ENCODE peak calls at places on chromosome 21, in seven cellular contexts. H, T, P, O, D, L and J are unnamed samples.

GRCh38 chr21:43340491-43341348 is 86.2 kb downstream of the SIK1 start:
- DNase-seq in H (no peak), T (peak), P (peak), O (no peak), D (no peak), L (peak), J (no peak)

GRCh38 chr21:41387042-41387819 is 25.4 kb downstream of the MX2 start:
- DNase-seq in H (no peak), T (no peak), P (no peak), O (no peak), D (no peak), L (no peak), J (no peak)

GRCh38 chr21:46000182-46000730 is 18.7 kb downstream of the COL6A1 start:
- DNase-seq in H (no peak), T (peak), P (peak), O (no peak), D (no peak), L (no peak), J (no peak)

GRCh38 chr21:29332461-29333354 is 34.0 kb downstream of the BACH1 start:
- DNase-seq in H (no peak), T (no peak), P (no peak), O (no peak), D (no peak), L (no peak), J (no peak)

GRCh38 chr21:15097580-15097979 is 32.8 kb upstream of the NRIP1 start:
- DNase-seq in H (no peak), T (no peak), P (no peak), O (no peak), D (no peak), L (no peak), J (no peak)

GRCh38 chr21:19122371-19122770 is 718.8 kb upstream of the TMPRSS15 start:
- DNase-seq in H (no peak), T (no peak), P (no peak), O (no peak), D (no peak), L (no peak), J (no peak)

GRCh38 chr21:46532080-46532479 is 72.8 kb downstream of the S100B start:
- DNase-seq in H (no peak), T (no peak), P (no peak), O (no peak), D (no peak), L (no peak), J (no peak)

GRCh38 chr21:43575466-43575841 is 83.8 kb downstream of the HSF2BP start:
- DNase-seq in H (no peak), T (no peak), P (no peak), O (no peak), D (no peak), L (no peak), J (no peak)

GRCh38 chr21:45454081-45454923 is 49.3 kb downstream of the COL18A1 start:
- DNase-seq in H (no peak), T (no peak), P (no peak), O (no peak), D (no peak), L (no peak), J (no peak)

GRCh38 chr21:21045538-21045937 is 47.3 kb downstream of the NCAM2 start:
- DNase-seq in H (no peak), T (no peak), P (no peak), O (no peak), D (no peak), L (no peak), J (no peak)

GRCh38 chr21:39728341-39728740 is 16.6 kb upstream of the IGSF5 start:
- DNase-seq in H (no peak), T (no peak), P (no peak), O (no peak), D (no peak), L (no peak), J (no peak)

GRCh38 chr21:30194701-30195299 is 21.1 kb downstream of the CLDN8 start:
- DNase-seq in H (peak), T (no peak), P (peak), O (no peak), D (no peak), L (no peak), J (peak)

GRCh38 chr21:45323487-45324380 is 36.0 kb upstream of the POFUT2 start:
- DNase-seq in H (peak), T (no peak), P (no peak), O (no peak), D (peak), L (no peak), J (no peak)

GRCh38 chr21:42677339-42678117 is 24.1 kb downstream of the PDE9A start:
- DNase-seq in H (no peak), T (no peak), P (no peak), O (no peak), D (no peak), L (no peak), J (peak)

GRCh38 chr21:44793269-44794030 is 8.2 kb downstream of the UBE2G2 start:
- DNase-seq in H (peak), T (peak), P (peak), O (no peak), D (no peak), L (peak), J (no peak)

GRCh38 chr21:45287438-45288391 is at the start of gene POFUT2:
- DNase-seq in H (peak), T (peak), P (peak), O (peak), D (peak), L (peak), J (peak)

GRCh38 chr21:41799763-41800162 is 32.9 kb upstream of the RIPK4 start:
- DNase-seq in H (no peak), T (no peak), P (no peak), O (no peak), D (no peak), L (no peak), J (no peak)

GRCh38 chr21:46100426-46100825 is 2.5 kb downstream of the COL6A2 start:
- DNase-seq in H (no peak), T (peak), P (no peak), O (peak), D (peak), L (no peak), J (no peak)

GRCh38 chr21:29342394-29342957 is 43.8 kb downstream of the BACH1 start:
- DNase-seq in H (no peak), T (peak), P (no peak), O (no peak), D (peak), L (no peak), J (no peak)

GRCh38 chr21:44057960-44058651 is 46.0 kb downstream of the TRAPPC10 start:
- DNase-seq in H (no peak), T (no peak), P (no peak), O (no peak), D (no peak), L (no peak), J (no peak)

GRCh38 chr21:42189860-42190491 is 29.0 kb upstream of the ABCG1 start:
- DNase-seq in H (no peak), T (no peak), P (no peak), O (peak), D (no peak), L (no peak), J (no peak)

GRCh38 chr21:41784456-41785102 is 17.7 kb upstream of the RIPK4 start:
- DNase-seq in H (no peak), T (no peak), P (no peak), O (no peak), D (no peak), L (no peak), J (no peak)

GRCh38 chr21:46092026-46092764 is 5.7 kb upstream of the COL6A2 start:
- DNase-seq in H (no peak), T (peak), P (no peak), O (peak), D (peak), L (no peak), J (no peak)

GRCh38 chr21:29279531-29279930 is 19.2 kb upstream of the BACH1 start:
- DNase-seq in H (no peak), T (no peak), P (no peak), O (no peak), D (no peak), L (no peak), J (no peak)

GRCh38 chr21:35853321-35853922 is 206.9 kb downstream of the SETD4 start:
- DNase-seq in H (no peak), T (no peak), P (no peak), O (no peak), D (no peak), L (no peak), J (no peak)

GRCh38 chr21:35852820-35853219 is 207.5 kb downstream of the SETD4 start:
- DNase-seq in H (no peak), T (no peak), P (no peak), O (no peak), D (no peak), L (no peak), J (no peak)

GRCh38 chr21:35850029-35850428 is 210.3 kb downstream of the SETD4 start:
- DNase-seq in H (no peak), T (no peak), P (no peak), O (no peak), D (no peak), L (no peak), J (no peak)

GRCh38 chr21:35849131-35849530 is 211.2 kb downstream of the SETD4 start:
- DNase-seq in H (no peak), T (no peak), P (no peak), O (no peak), D (no peak), L (no peak), J (no peak)

GRCh38 chr21:35850542-35851103 is 209.7 kb downstream of the SETD4 start:
- DNase-seq in H (no peak), T (no peak), P (no peak), O (no peak), D (peak), L (no peak), J (no peak)
- H3K27ac ChIP-seq in H (no peak), T (peak), P (no peak), O (peak), D (peak), L (no peak), J (no peak)

DNA sequence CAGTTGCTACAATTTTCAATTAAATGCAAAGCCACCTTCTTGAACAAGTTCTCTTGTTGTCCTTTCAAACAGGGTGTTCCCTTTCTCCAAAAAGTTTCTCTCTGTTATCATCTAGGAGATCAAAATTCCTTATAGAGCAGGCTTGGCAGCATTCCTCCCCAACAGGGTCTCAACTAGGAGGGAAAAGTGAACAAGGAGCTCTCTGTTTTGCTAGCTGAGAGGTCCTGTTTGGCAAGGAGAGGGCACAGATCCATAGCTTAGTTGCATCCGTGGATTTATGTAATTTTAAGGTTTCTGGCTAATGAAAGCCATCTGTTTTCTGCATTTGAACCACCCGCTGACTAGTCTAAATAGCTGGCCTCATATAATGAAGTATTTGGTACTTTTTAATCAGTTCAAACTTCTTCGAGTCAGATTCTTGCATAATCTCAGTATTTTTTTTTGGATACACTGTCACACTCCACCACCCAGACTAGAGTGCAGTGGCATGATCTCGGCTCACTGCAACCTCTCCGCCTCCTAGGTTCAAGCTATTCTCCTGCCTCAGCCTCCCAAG is 54.0 kb downstream of the APP start:
- DNase-seq in H (peak), T (no peak), P (no peak), O (no peak), D (no peak), L (no peak), J (no peak)
- TF ChIP-seq POLR2AphosphoS5 in H (no peak), T (no peak), P (no peak), O (no peak), D (no peak), L (no peak), J (no peak)

GRCh38 chr21:38439336-38439900 is 58.9 kb downstream of the ERG start:
- DNase-seq in H (no peak), T (no peak), P (no peak), O (no peak), D (no peak), L (no peak), J (peak)

GRCh38 chr21:38440746-38441145 is 57.5 kb downstream of the ERG start:
- DNase-seq in H (no peak), T (no peak), P (no peak), O (no peak), D (no peak), L (no peak), J (peak)

GRCh38 chr21:38439957-38440356 is 58.3 kb downstream of the ERG start:
- DNase-seq in H (no peak), T (no peak), P (no peak), O (no peak), D (no peak), L (no peak), J (peak)

GRCh38 chr21:38441153-38441552 is 57.1 kb downstream of the ERG start:
- DNase-seq in H (no peak), T (no peak), P (no peak), O (no peak), D (no peak), L (no peak), J (no peak)

GRCh38 chr21:38438476-38438893 is 59.8 kb downstream of the ERG start:
- DNase-seq in H (no peak), T (no peak), P (no peak), O (no peak), D (no peak), L (no peak), J (peak)
- H3K27ac ChIP-seq in H (no peak), T (no peak), P (no peak), O (no peak), D (no peak), L (no peak), J (peak)

DNA sequence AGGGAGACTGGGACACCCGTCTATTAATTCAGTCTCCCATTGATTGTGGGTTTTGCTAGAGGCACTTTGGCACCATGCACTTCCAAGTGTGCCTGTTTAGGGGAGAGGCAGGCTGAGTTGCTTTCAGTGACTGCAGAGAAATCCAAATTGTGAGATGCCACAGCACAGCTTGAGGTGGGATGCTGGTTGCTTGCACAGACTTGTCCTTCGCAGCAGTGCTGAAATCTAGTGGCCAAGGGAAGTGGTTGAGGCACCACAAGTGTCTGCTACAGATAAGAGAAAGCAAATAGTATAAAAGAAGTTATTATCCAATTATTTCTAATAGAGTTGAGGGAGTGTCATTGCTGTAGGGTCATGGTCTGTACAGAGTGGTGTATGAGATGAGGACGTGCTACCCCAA is 40.0 kb upstream of the APP start:
- DNase-seq in H (no peak), T (no peak), P (no peak), O (no peak), D (no peak), L (no peak), J (no peak)
- TF ChIP-seq POLR2AphosphoS5 in H (no peak), T (no peak), P (no peak), O (no peak), D (no peak), L (no peak), J (no peak)

DNA sequence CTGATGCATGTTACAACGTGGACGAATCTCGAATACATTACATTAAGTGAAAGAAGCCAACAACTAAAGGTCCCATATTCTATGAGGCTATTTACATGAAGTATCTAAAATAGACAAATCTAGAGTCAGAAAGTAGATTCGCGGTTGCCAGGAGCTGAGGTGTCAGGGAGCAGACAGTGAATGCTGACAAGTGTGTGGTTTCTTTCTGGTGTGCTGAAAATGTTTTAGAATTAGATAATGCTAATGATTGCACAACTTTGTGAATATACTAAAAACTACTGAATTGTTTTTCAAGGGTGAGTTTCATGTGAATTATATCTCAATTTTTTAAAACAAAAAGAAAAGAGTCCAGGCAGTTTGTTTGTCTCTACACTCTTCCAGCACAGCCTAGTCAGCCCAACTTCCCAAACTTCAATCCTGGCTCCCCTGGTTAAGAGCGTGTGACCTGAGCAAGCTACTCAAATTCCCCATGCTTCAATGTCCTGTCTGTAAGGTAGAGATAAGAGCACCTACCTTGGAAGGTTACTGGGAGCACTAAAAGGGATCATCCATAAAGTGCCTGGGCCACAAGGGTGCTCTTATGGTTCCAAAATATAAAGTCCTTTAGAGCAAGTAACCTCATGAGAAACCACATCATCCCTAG is 20.9 kb downstream of the HLCS start:
- DNase-seq in H (no peak), T (no peak), P (peak), O (no peak), D (no peak), L (no peak), J (no peak)
- H3K27ac ChIP-seq in H (no peak), T (no peak), P (no peak), O (no peak), D (no peak), L (no peak), J (no peak)

GRCh38 chr21:16347223-16347622 is 617.4 kb downstream of the USP25 start:
- DNase-seq in H (no peak), T (no peak), P (no peak), O (no peak), D (no peak), L (no peak), J (no peak)
- TF ChIP-seq POLR2AphosphoS5 in H (no peak), T (no peak), P (no peak), O (no peak), D (no peak), L (no peak), J (no peak)